ENCODE peak calls at places on chromosomes 4 and X, in six cellular contexts. N, X, M, I, D and V are unnamed samples.

GRCh38 chr4:73599182-73599581 is 21.1 kb downstream of the RASSF6 start:
- DNase-seq in N (no peak), M (no peak), D (no peak), X (peak), I (peak), V (no peak)

GRCh38 chr4:140887467-140887866 is 131.3 kb upstream of the TBC1D9 start:
- DNase-seq in M (no peak), I (no peak), D (no peak), N (no peak), X (no peak), V (no peak)

GRCh38 chr4:142683997-142684396 is 162.1 kb downstream of the INPP4B start:
- DNase-seq in D (no peak), I (no peak), N (no peak), X (no peak), M (no peak), V (no peak)

GRCh38 chr4:153593166-153593565 is 90.9 kb upstream of the TLR2 start:
- DNase-seq in D (no peak), I (no peak), X (no peak), M (no peak), N (no peak), V (no peak)

GRCh38 chrX:13985697-13986435 is 43.8 kb downstream of the GEMIN8 start:
- DNase-seq in X (no peak), I (no peak), N (no peak), D (no peak), M (no peak), V (no peak)

GRCh38 chr4:100547541-100548208 is 29.9 kb upstream of the EMCN start:
- DNase-seq in X (no peak), I (no peak), D (no peak), N (no peak), M (no peak), V (no peak)

GRCh38 chr4:89509708-89510269 is 202.2 kb upstream of the GPRIN3 start:
- DNase-seq in I (peak), N (no peak), X (no peak), M (no peak), D (no peak), V (no peak)

GRCh38 chrX:20067709-20068315 is 48.9 kb downstream of the MAP7D2 start:
- DNase-seq in X (peak), D (peak), I (peak), M (peak), N (no peak), V (no peak)

GRCh38 chrX:4263005-4263404 is 549.6 kb upstream of the PRKX start:
- DNase-seq in N (no peak), I (no peak), X (peak), M (no peak), D (no peak), V (peak)

GRCh38 chr4:173450281-173450680 is 51.4 kb upstream of the SCRG1 start:
- DNase-seq in D (no peak), I (no peak), M (no peak), N (no peak), X (no peak), V (no peak)

GRCh38 chr4:41722171-41722570 is 26.4 kb downstream of the PHOX2B start:
- DNase-seq in X (no peak), D (no peak), I (no peak), N (no peak), M (no peak), V (no peak)

GRCh38 chr4:115453416-115453815 is 340.0 kb upstream of the NDST4 start:
- DNase-seq in I (no peak), M (no peak), D (no peak), N (no peak), X (no peak), V (no peak)

GRCh38 chr4:139689093-139689722 is 23.6 kb downstream of the MGST2 start:
- DNase-seq in D (no peak), N (no peak), I (no peak), M (no peak), X (no peak), V (no peak)

GRCh38 chrX:15877380-15877779 is 22.8 kb upstream of the AP1S2 start:
- DNase-seq in I (peak), M (no peak), X (no peak), D (no peak), N (no peak), V (no peak)